ENCODE peak calls at places on chromosomes 3 and 15, in ten cellular contexts. E is CD4-positive, alpha-beta T cell; I is tibial artery; X is uterus; C is DND-41; Z is OCI-LY7; T is SK-N-MC; R is Peyer's patch; A is HCT116; O is trophoblast cell. L is an unnamed sample. For H3K9me3, the result is how much of the 10 kb centered on the place peaks cover.

GRCh38 chr3:119779731-119780383 is 2.0 kb upstream of the NR1I2 start:
- DNase-seq in A (no peak), I (no peak), R (no peak), Z (no peak), X (no peak), E (no peak), C (no peak), T (no peak), O (no peak), L (no peak)

GRCh38 chr3:104907507-104907906 is 459.2 kb upstream of the ALCAM start:
- DNase-seq in X (no peak), T (no peak), I (no peak), Z (no peak), C (no peak), O (no peak), R (no peak), E (no peak), A (no peak), L (no peak)

GRCh38 chr15:31352911-31353811 is 26.5 kb downstream of the KLF13 start:
- DNase-seq in C (peak), R (peak), T (no peak), A (no peak), Z (peak), E (no peak), X (peak), I (peak), O (no peak), L (peak)

GRCh38 chr3:71389911-71390573 is 193.5 kb downstream of the FOXP1 start:
- DNase-seq in X (no peak), E (no peak), C (peak), Z (peak), O (peak), R (peak), T (no peak), I (peak), A (no peak), L (peak)

GRCh38 chr3:149701206-149701976 is 43.6 kb upstream of the WWTR1 start:
- DNase-seq in A (no peak), X (no peak), R (no peak), Z (no peak), E (no peak), O (no peak), C (no peak), I (no peak), T (no peak), L (no peak)

GRCh38 chr15:57026016-57026602 is 107.7 kb downstream of the TCF12 start:
- DNase-seq in E (no peak), Z (no peak), A (no peak), C (no peak), R (no peak), X (no peak), T (no peak), O (no peak), I (no peak), L (no peak)

GRCh38 chr3:31555204-31555603 is 22.5 kb downstream of the STT3B start:
- DNase-seq in A (no peak), Z (no peak), E (no peak), O (no peak), I (no peak), X (no peak), R (no peak), T (no peak), C (no peak), L (no peak)

GRCh38 chr3:146928421-146929059 is 323.4 kb upstream of the PLSCR5 start:
- DNase-seq in I (no peak), R (no peak), Z (no peak), E (no peak), O (no peak), C (no peak), A (no peak), T (no peak), X (no peak), L (no peak)

GRCh38 chr3:131142580-131142979 is 115.9 kb downstream of the NEK11 start:
- DNase-seq in A (no peak), X (no peak), E (no peak), R (no peak), C (no peak), O (no peak), I (no peak), Z (no peak), T (no peak), L (no peak)

GRCh38 chr15:86231864-86232801 is 152.5 kb downstream of the AGBL1 start:
- DNase-seq in C (no peak), A (no peak), Z (peak), O (peak), T (peak), X (peak), R (no peak), E (peak), I (no peak), L (no peak)

GRCh38 chr3:122680381-122681293 is at the start of gene PARP14:
- DNase-seq in O (peak), T (no peak), I (peak), A (no peak), R (peak), X (peak), C (peak), E (peak), Z (peak), L (peak)

GRCh38 chr15:94546838-94547237 is 315.5 kb downstream of the MCTP2 start:
- DNase-seq in O (no peak), I (no peak), E (no peak), C (no peak), A (no peak), X (no peak), R (no peak), Z (no peak), T (no peak), L (no peak)
- H3K9me3 ChIP-seq in O (under half), I (under half), E (under half), C (under half), A (under half), X (under half), R (under half), Z (under half), T (under half), L (under half)

GRCh38 chr3:33042668-33043067 is 54.3 kb downstream of the GLB1 start:
- DNase-seq in Z (no peak), C (no peak), I (no peak), R (no peak), T (no peak), E (no peak), X (no peak), A (no peak), O (no peak), L (no peak)

GRCh38 chr3:33037479-33037878 is 59.5 kb downstream of the GLB1 start:
- DNase-seq in R (no peak), A (no peak), C (no peak), I (no peak), O (no peak), T (no peak), E (no peak), X (no peak), Z (no peak), L (no peak)

GRCh38 chr3:33035596-33035995 is 61.4 kb downstream of the GLB1 start:
- DNase-seq in X (no peak), C (no peak), A (peak), O (peak), R (no peak), T (no peak), I (no peak), Z (no peak), E (no peak), L (no peak)

GRCh38 chr3:33041909-33042308 is 55.0 kb downstream of the GLB1 start:
- DNase-seq in Z (no peak), I (no peak), A (no peak), O (no peak), X (no peak), C (no peak), R (no peak), E (no peak), T (no peak), L (no peak)

DNA sequence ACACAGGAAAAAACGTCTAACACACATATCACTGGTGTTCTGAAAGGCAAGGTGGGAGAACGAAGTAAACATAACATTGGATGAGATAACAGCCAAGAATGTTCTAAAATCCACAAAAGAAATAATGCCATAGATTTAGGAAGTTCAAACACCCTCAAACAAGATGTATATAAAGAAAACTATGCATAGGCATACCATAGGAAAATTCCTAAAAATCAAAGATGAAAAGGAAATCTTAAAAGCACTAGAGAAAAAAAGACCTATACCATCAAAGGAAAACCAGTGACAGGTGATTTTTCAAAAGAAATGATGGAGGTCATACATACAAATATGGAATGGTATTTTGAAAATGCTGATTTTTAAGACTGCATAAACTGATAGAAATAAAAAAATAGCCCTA is 57.3 kb downstream of the GLB1 start:
- DNase-seq in R (no peak), E (no peak), A (no peak), Z (no peak), X (no peak), I (no peak), C (no peak), T (no peak), O (no peak), L (no peak)
- H3K27ac ChIP-seq in R (no peak), E (no peak), A (no peak), Z (no peak), X (no peak), I (no peak), C (no peak), T (no peak), O (no peak), L (no peak)

GRCh38 chr15:74795961-74796625 is 14.2 kb downstream of the CSK start:
- DNase-seq in C (no peak), T (no peak), O (peak), X (no peak), I (no peak), A (no peak), E (no peak), R (peak), Z (no peak), L (no peak)
- H3K9me3 ChIP-seq in C (under half), T (under half), O (under half), X (under half), I (under half), A (under half), E (under half), R (under half), Z (under half), L (under half)

DNA sequence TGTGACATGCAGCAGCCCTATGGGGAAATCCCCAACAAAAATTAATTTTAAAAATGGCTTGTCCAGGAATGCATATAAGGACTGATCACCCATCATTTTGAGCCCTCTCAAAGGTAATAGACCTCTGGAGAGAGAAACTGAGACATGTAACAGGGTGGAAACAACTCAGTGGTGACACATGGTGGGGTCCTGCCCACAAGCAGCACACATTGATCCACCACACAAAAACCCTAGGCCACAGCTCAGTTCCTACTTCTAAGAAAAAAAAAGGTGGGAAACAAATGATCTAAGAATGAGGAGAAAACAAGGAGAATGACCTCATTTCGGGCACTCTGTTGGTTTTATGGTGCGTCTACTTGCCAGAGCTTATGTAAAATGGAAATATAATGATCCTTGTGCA is 1.9 kb upstream of the SLC41A3 start:
- DNase-seq in R (no peak), A (no peak), E (no peak), I (no peak), O (no peak), X (no peak), C (no peak), T (no peak), Z (no peak), L (no peak)
- H3K27ac ChIP-seq in R (no peak), A (no peak), E (no peak), I (no peak), O (no peak), X (no peak), C (no peak), T (no peak), Z (no peak), L (no peak)

GRCh38 chr15:52783191-52783829 is 6.8 kb downstream of the ONECUT1 start:
- DNase-seq in C (no peak), R (no peak), O (peak), I (no peak), E (no peak), Z (no peak), A (no peak), X (no peak), T (no peak), L (no peak)
- H3K9me3 ChIP-seq in C (under half), R (under half), O (under half), I (under half), E (under half), Z (under half), A (under half), X (under half), T (under half), L (under half)

GRCh38 chr15:42270551-42270950 is 2.5 kb upstream of the GANC start:
- DNase-seq in A (no peak), C (no peak), O (no peak), R (no peak), Z (no peak), E (no peak), T (no peak), I (no peak), X (no peak), L (no peak)
- H3K27ac ChIP-seq in A (no peak), C (no peak), O (no peak), R (peak), Z (no peak), E (no peak), T (peak), I (no peak), X (no peak), L (peak)

L was measured in left lung.